ENCODE peak calls at places on chromosomes 4 and X, in seven cellular contexts. Y is choroid plexus epithelial cell, P is NCI-H1417, O is AG04449, G is AG10803, E is SK-N-SH, A is hypothalamus. H is an unnamed sample.

GRCh38 chr4:38967260-38968095 is 64.7 kb downstream of the TMEM156 start:
- DNase-seq in P (no peak), G (peak; percentile 99), O (peak; percentile 98), A (no peak), E (no peak), Y (peak; percentile 99), H (no peak)

GRCh38 chr4:183770900-183771299 is 111.8 kb downstream of the TRAPPC11 start:
- DNase-seq in O (no peak), E (no peak), G (no peak), P (no peak), Y (no peak), A (no peak), H (no peak)

GRCh38 chr4:185210102-185210981 is 944 bp downstream of the SNX25 start:
- DNase-seq in G (peak; percentile 46), E (peak; percentile 82), P (peak; percentile 82), O (no peak), Y (peak; percentile 65), A (peak; percentile 58), H (peak; percentile 80)

GRCh38 chr4:182643801-182644311 is 273.3 kb downstream of the DCTD start:
- DNase-seq in G (peak; percentile 90), P (no peak), Y (peak; percentile 93), O (peak; percentile 74), E (no peak), A (no peak), H (peak; percentile 65)

GRCh38 chr4:165627128-165627527 is 245.9 kb upstream of the TLL1 start:
- DNase-seq in P (no peak), E (no peak), O (no peak), A (no peak), G (no peak), Y (no peak), H (no peak)

GRCh38 chr4:56908206-56909082 is 744 bp downstream of the REST start:
- DNase-seq in O (no peak), A (peak; percentile 43), Y (peak; percentile 71), P (peak; percentile 31), G (peak; percentile 54), E (peak; percentile 86), H (peak; percentile 71)

GRCh38 chr4:137468836-137469235 is 63.5 kb downstream of the PCDH18 start:
- DNase-seq in G (no peak), A (no peak), E (no peak), O (no peak), P (no peak), Y (no peak), H (no peak)

GRCh38 chr4:173257732-173258717 is 76.1 kb downstream of the HMGB2 start:
- DNase-seq in E (peak; percentile 52), O (no peak), G (peak; percentile 67), P (peak; percentile 67), Y (peak; percentile 88), A (no peak), H (peak; percentile 52)

GRCh38 chr4:158410272-158410671 is 111.4 kb upstream of the RXFP1 start:
- DNase-seq in G (peak; percentile 9), A (no peak), E (no peak), O (no peak), Y (peak; percentile 74), P (no peak), H (no peak)

GRCh38 chr4:183544109-183544508 is 39.3 kb downstream of the ING2 start:
- DNase-seq in E (no peak), Y (peak; percentile 7), A (no peak), P (no peak), O (no peak), G (no peak), H (no peak)

GRCh38 chr4:38160487-38161207 is 200.4 kb downstream of the PTTG2 start:
- DNase-seq in Y (peak; percentile 98), O (peak; percentile 95), A (no peak), P (peak; percentile 49), E (no peak), G (peak; percentile 99), H (no peak)

GRCh38 chr4:101222156-101222845 is 125.0 kb downstream of the PPP3CA start:
- DNase-seq in G (no peak), Y (peak; percentile 48), O (no peak), E (no peak), P (no peak), A (no peak), H (no peak)

GRCh38 chr4:99468891-99469290 is 33.7 kb upstream of the ADH7 start:
- DNase-seq in O (no peak), E (no peak), A (no peak), Y (no peak), G (peak; percentile 48), P (no peak), H (no peak)

GRCh38 chrX:84188320-84188834 is 378 bp upstream of the RPS6KA6 start:
- DNase-seq in G (peak; percentile 53), E (peak; percentile 82), O (no peak), A (peak; percentile 19), Y (peak; percentile 60), P (peak; percentile 86), H (peak; percentile 84)

GRCh38 chrX:152886716-152887115 is 11.2 kb upstream of the ZNF185 start:
- DNase-seq in P (no peak), Y (no peak), E (no peak), G (no peak), A (no peak), O (no peak), H (no peak)

H was measured in right cardiac atrium.